ENCODE peak calls at places on chromosome 17, in seven cellular contexts. L is PC-3, W is adrenal gland, E is uterus, O is upper lobe of right lung, C is OCI-LY7, N is DND-41. T is an unnamed sample.

GRCh38 chr17:42107597-42108576 is 4.6 kb downstream of the DHX58 start:
- DNase-seq in O (peak), N (peak), C (peak), E (peak), L (no peak), W (peak), T (peak)

GRCh38 chr17:10050597-10051101 is 145.6 kb upstream of the RCVRN start:
- DNase-seq in L (no peak), E (peak), O (no peak), C (no peak), W (peak), N (peak), T (no peak)

GRCh38 chr17:1040216-1040600 is 43.3 kb downstream of the TIMM22 start:
- DNase-seq in E (no peak), W (no peak), O (no peak), L (no peak), C (no peak), N (no peak), T (no peak)

GRCh38 chr17:16933317-16934132 is 38.4 kb downstream of the TNFRSF13B start:
- DNase-seq in C (no peak), L (peak), O (peak), E (no peak), W (peak), N (no peak), T (peak)

GRCh38 chr17:19876524-19877161 is 8.9 kb upstream of the ULK2 start:
- DNase-seq in L (no peak), C (no peak), E (no peak), W (peak), N (peak), O (peak), T (no peak)

GRCh38 chr17:57433396-57433944 is 177.1 kb downstream of the MSI2 start:
- DNase-seq in O (no peak), C (no peak), E (no peak), N (no peak), W (no peak), L (no peak), T (no peak)

GRCh38 chr17:83171661-83172060 is 92.3 kb downstream of the METRNL start:
- DNase-seq in W (no peak), N (no peak), E (no peak), L (no peak), C (no peak), O (no peak), T (no peak)

GRCh38 chr17:61211233-61211632 is 188.4 kb upstream of the TBX2 start:
- DNase-seq in C (no peak), N (no peak), E (no peak), O (no peak), L (no peak), W (no peak), T (no peak)

GRCh38 chr17:17141860-17142552 is 64.1 kb downstream of the PLD6 start:
- DNase-seq in E (peak), O (no peak), C (peak), N (no peak), L (no peak), W (peak), T (peak)

GRCh38 chr17:20028436-20028835 is 19.3 kb downstream of the SPECC1 start:
- DNase-seq in N (no peak), C (no peak), W (no peak), E (no peak), O (no peak), L (peak), T (no peak)

GRCh38 chr17:77449908-77450741 is 309.4 kb downstream of the SEC14L1 start:
- DNase-seq in N (peak), E (peak), W (peak), L (peak), C (peak), O (no peak), T (peak)

GRCh38 chr17:45451131-45451530 is 18.5 kb upstream of the ARHGAP27 start:
- DNase-seq in N (no peak), O (peak), W (no peak), L (no peak), E (no peak), C (peak), T (no peak)

GRCh38 chr17:6381526-6382135 is 53.3 kb downstream of the AIPL1 start:
- DNase-seq in N (no peak), E (no peak), L (no peak), W (no peak), O (no peak), C (no peak), T (no peak)

GRCh38 chr17:51850206-51850605 is 308.3 kb downstream of the CA10 start:
- DNase-seq in W (no peak), L (peak), C (no peak), O (no peak), N (no peak), E (no peak), T (no peak)

GRCh38 chr17:15663176-15663575 is 20.9 kb downstream of the TRIM16 start:
- DNase-seq in C (no peak), O (no peak), L (no peak), N (no peak), E (no peak), W (no peak), T (no peak)

GRCh38 chr17:75594499-75595283 is 7.1 kb downstream of the MYO15B start:
- DNase-seq in C (peak), W (no peak), L (no peak), O (peak), N (no peak), E (no peak), T (no peak)

GRCh38 chr17:69175262-69175811 is 33.6 kb upstream of the ABCA6 start:
- DNase-seq in N (no peak), E (no peak), L (no peak), C (no peak), W (no peak), O (no peak), T (no peak)

GRCh38 chr17:4607773-4608187 is 23.5 kb downstream of the SMTNL2 start:
- DNase-seq in N (no peak), E (peak), L (no peak), C (no peak), W (peak), O (no peak), T (no peak)

GRCh38 chr17:78517421-78517820 is 59.8 kb downstream of the DNAH17 start:
- DNase-seq in C (no peak), L (no peak), N (no peak), E (no peak), W (no peak), O (peak), T (no peak)

GRCh38 chr17:8125947-8126305 is 2.0 kb upstream of the HES7 start:
- DNase-seq in O (no peak), N (no peak), C (peak), L (peak), W (no peak), E (no peak), T (no peak)

GRCh38 chr17:27540300-27541105 is 84.3 kb downstream of the KSR1 start:
- DNase-seq in E (peak), W (peak), C (no peak), O (peak), L (peak), N (no peak), T (peak)

GRCh38 chr17:47789611-47790520 is 31.7 kb downstream of the OSBPL7 start:
- DNase-seq in C (no peak), N (no peak), W (peak), E (no peak), L (peak), O (peak), T (peak)

GRCh38 chr17:65558683-65559311 is 2.7 kb downstream of the AXIN2 start:
- DNase-seq in N (no peak), O (peak), E (no peak), C (no peak), L (no peak), W (no peak), T (no peak)

GRCh38 chr17:74987418-74987908 is at the start of gene CDR2L:
- DNase-seq in O (peak), E (peak), W (peak), L (peak), N (peak), C (peak), T (peak)

DNA sequence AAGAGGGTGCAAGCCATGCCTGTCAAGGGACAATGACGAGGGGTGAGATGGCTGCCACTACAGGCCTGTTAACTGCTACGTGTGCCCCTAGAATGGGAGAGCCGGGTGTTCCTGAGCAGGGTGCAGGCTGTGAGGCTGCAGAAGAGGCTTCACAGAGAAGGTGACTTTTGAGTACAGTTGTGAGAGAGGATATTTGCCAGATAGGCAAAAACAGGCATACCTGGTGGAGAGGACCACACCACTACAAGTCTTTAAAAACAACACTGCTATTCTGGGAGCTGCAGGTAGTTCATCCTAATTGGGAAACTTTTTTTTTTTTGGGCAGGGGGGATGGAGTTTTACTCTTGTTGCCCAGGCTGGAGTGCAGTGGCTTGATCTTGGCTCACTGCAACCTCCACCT is 50.7 kb upstream of the ICAM2 start:
- DNase-seq in O (no peak), N (no peak), E (no peak), L (no peak), C (no peak), W (no peak), T (no peak)
- H3K27ac ChIP-seq in O (no peak), N (no peak), E (no peak), L (no peak), C (no peak), W (no peak), T (no peak)

DNA sequence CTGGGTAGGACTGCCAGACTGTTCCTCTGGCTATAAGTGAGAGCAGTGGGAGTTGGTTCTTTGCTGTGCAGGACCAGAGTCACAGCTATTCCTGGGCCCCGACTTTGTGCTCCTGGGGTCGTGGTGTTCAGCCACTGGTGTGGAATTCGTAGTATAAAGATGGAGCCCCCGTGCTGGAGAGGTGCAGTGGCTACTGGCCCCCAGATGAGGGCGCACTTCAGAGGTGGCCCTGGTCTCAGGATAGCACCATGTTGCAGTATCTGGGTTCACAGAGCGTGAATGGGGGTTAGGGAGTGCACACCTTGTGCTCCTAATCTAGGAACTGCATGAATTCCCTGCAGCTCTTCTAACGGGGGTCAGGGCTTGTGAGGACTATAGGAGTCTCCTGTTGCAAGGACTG is 21.1 kb downstream of the TANC2 start:
- DNase-seq in W (no peak), O (no peak), L (no peak), C (no peak), E (no peak), N (no peak), T (no peak)
- TF ChIP-seq CTCF in W (no peak), O (no peak), L (peak), C (peak), E (no peak), N (peak), T (no peak)

GRCh38 chr17:81520021-81520894 is 7.7 kb upstream of the ACTG1 start:
- DNase-seq in W (no peak), L (no peak), C (no peak), O (peak), E (no peak), N (no peak), T (no peak)
- H3K4me3 ChIP-seq in W (no peak), L (peak), C (peak), O (peak), E (no peak), N (no peak), T (no peak)

GRCh38 chr17:2379489-2380224 is 21.2 kb downstream of the MNT start:
- DNase-seq in L (no peak), W (no peak), C (no peak), O (no peak), N (no peak), E (no peak), T (no peak)
- H3K27ac ChIP-seq in L (no peak), W (no peak), C (no peak), O (no peak), N (no peak), E (no peak), T (peak)

GRCh38 chr17:38918129-38918913 is 7.1 kb upstream of the LASP1NB start:
- DNase-seq in N (no peak), O (no peak), L (no peak), W (no peak), C (no peak), E (no peak), T (no peak)

GRCh38 chr17:38915639-38915995 is 9.8 kb upstream of the LASP1NB start:
- DNase-seq in W (no peak), L (no peak), E (peak), N (no peak), C (no peak), O (no peak), T (peak)

GRCh38 chr17:38916771-38917170 is 8.6 kb upstream of the LASP1NB start:
- DNase-seq in C (no peak), E (no peak), L (no peak), N (no peak), W (no peak), O (peak), T (no peak)

GRCh38 chr17:38918916-38919315 is 6.5 kb upstream of the LASP1NB start:
- DNase-seq in C (no peak), N (no peak), O (no peak), L (no peak), E (no peak), W (no peak), T (no peak)

GRCh38 chr17:38917259-38917658 is 8.2 kb upstream of the LASP1NB start:
- DNase-seq in N (peak), W (no peak), C (peak), E (no peak), O (no peak), L (peak), T (peak)
- TF ChIP-seq CTCF in N (no peak), W (no peak), C (peak), E (no peak), O (no peak), L (no peak), T (peak)

DNA sequence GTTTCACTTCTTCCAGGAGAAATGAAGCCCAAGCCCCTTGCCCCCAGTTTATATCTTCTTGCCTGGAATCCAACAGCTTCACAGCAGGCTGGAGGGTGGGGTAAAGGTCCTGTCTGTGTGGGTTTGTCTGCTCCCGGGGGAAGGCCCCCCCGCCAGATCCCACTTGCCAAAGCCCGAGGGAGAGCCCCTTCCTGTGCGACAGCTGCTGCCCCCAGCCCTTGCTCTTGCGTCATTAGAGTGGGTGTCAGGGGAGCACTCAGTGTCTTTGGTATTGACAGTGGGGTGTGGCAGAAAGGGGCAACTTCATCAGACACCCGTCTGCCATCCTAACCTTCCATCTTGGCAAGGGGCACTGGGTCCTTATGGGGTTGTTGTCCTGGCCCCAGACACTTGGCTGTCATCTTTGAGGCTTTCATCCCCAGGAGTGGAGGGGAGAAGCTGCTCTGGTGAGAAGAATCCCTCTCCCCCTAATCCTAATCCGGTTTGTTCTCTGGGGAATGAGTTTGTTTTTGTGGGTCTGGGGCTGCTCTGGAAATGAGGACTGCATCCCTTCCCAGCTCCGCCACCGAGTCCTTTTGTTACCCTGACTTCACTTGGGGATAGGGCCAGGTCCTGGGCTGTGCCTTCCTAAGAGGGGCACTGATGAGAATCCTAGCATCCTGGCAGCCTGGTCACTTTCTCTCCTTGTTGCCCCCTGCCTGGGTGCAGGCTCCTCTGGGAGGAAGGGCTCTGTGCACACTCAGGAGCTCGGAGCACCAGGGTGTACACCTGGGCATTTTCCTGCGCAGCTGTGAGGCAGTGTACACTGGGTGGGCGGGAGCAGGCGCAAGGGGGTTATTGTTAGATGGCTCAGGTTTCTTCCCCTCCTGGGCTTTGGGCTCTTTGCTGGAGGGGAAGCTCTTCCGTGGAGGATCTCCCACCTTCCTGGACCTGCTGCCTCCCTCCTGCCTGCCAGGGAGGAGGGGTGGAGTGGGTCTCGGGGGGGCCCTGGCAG is 21.1 kb downstream of the GJD3 start:
- DNase-seq in E (no peak), N (no peak), O (peak), W (no peak), L (no peak), C (no peak), T (no peak)
- H3K4me3 ChIP-seq in E (peak), N (no peak), O (peak), W (no peak), L (no peak), C (no peak), T (peak)